ENCODE peak calls at places on chromosomes 2 and 18, in five cellular contexts. One of them, this sample, is unnamed.

GRCh38 chr2:234990300-234990699 is 38.5 kb downstream of the SH3BP4 start:
- DNase-seq in brain microvascular endothelial cell: no peak
- DNase-seq in hepatocyte: no peak
- DNase-seq in Panc1: no peak
- DNase-seq in transverse colon: no peak
- DNase-seq in this sample: no peak

GRCh38 chr2:8412586-8412985 is 269.3 kb upstream of the ID2 start:
- DNase-seq in brain microvascular endothelial cell: no peak
- DNase-seq in hepatocyte: peak
- DNase-seq in transverse colon: no peak
- DNase-seq in Panc1: no peak
- DNase-seq in this sample: no peak

GRCh38 chr2:69026026-69026425 is 13.0 kb downstream of the ANTXR1 start:
- DNase-seq in transverse colon: peak
- DNase-seq in Panc1: no peak
- DNase-seq in brain microvascular endothelial cell: peak
- DNase-seq in hepatocyte: peak
- DNase-seq in this sample: peak

GRCh38 chr2:136013286-136013685 is 27.9 kb upstream of the DARS1 start:
- DNase-seq in brain microvascular endothelial cell: no peak
- DNase-seq in Panc1: no peak
- DNase-seq in hepatocyte: no peak
- DNase-seq in transverse colon: no peak
- DNase-seq in this sample: no peak

GRCh38 chr2:129737660-129738527 is 241.6 kb upstream of the RAB6C start:
- DNase-seq in brain microvascular endothelial cell: no peak
- DNase-seq in transverse colon: no peak
- DNase-seq in Panc1: no peak
- DNase-seq in hepatocyte: no peak
- DNase-seq in this sample: no peak

GRCh38 chr2:219042750-219043149 is 1.4 kb upstream of the CFAP65 start:
- DNase-seq in Panc1: no peak
- DNase-seq in brain microvascular endothelial cell: no peak
- DNase-seq in transverse colon: peak
- DNase-seq in hepatocyte: peak
- DNase-seq in this sample: no peak

GRCh38 chr2:208565690-208566421 is 159.3 kb downstream of the PTH2R start:
- DNase-seq in hepatocyte: no peak
- DNase-seq in transverse colon: no peak
- DNase-seq in Panc1: no peak
- DNase-seq in brain microvascular endothelial cell: no peak
- DNase-seq in this sample: no peak

GRCh38 chr18:67864677-67865340 is 348.3 kb upstream of the DSEL start:
- DNase-seq in Panc1: no peak
- DNase-seq in hepatocyte: no peak
- DNase-seq in transverse colon: no peak
- DNase-seq in brain microvascular endothelial cell: peak
- DNase-seq in this sample: no peak

GRCh38 chr18:78199002-78199401 is 780.6 kb upstream of the SALL3 start:
- DNase-seq in transverse colon: no peak
- DNase-seq in Panc1: no peak
- DNase-seq in brain microvascular endothelial cell: no peak
- DNase-seq in hepatocyte: no peak
- DNase-seq in this sample: no peak

GRCh38 chr18:45237639-45238038 is 377.6 kb upstream of the SLC14A2 start:
- DNase-seq in brain microvascular endothelial cell: no peak
- DNase-seq in hepatocyte: no peak
- DNase-seq in Panc1: no peak
- DNase-seq in transverse colon: no peak
- DNase-seq in this sample: no peak

GRCh38 chr2:85468704-85469349 is 50.3 kb downstream of the SH2D6 start:
- DNase-seq in brain microvascular endothelial cell: no peak
- DNase-seq in transverse colon: peak
- DNase-seq in hepatocyte: peak
- DNase-seq in Panc1: no peak
- DNase-seq in this sample: peak

GRCh38 chr18:8695932-8696510 is 9.3 kb upstream of the MTCL1 start:
- DNase-seq in Panc1: no peak
- DNase-seq in transverse colon: no peak
- DNase-seq in brain microvascular endothelial cell: no peak
- DNase-seq in hepatocyte: no peak
- DNase-seq in this sample: no peak

GRCh38 chr2:174836345-174836999 is 72.2 kb upstream of the CHRNA1 start:
- DNase-seq in transverse colon: no peak
- DNase-seq in Panc1: no peak
- DNase-seq in hepatocyte: peak
- DNase-seq in brain microvascular endothelial cell: peak
- DNase-seq in this sample: no peak
- H3K27ac ChIP-seq in transverse colon: no peak
- H3K27ac ChIP-seq in Panc1: no peak
- H3K27ac ChIP-seq in hepatocyte: peak
- H3K27ac ChIP-seq in brain microvascular endothelial cell: peak
- H3K27ac ChIP-seq in this sample: no peak

GRCh38 chr2:19352946-19353720 is 5.3 kb downstream of the OSR1 start:
- DNase-seq in transverse colon: no peak
- DNase-seq in hepatocyte: no peak
- DNase-seq in brain microvascular endothelial cell: no peak
- DNase-seq in Panc1: no peak
- DNase-seq in this sample: no peak
- H3K4me3 ChIP-seq in transverse colon: no peak
- H3K4me3 ChIP-seq in hepatocyte: no peak
- H3K4me3 ChIP-seq in brain microvascular endothelial cell: no peak
- H3K4me3 ChIP-seq in Panc1: no peak
- H3K4me3 ChIP-seq in this sample: no peak

DNA sequence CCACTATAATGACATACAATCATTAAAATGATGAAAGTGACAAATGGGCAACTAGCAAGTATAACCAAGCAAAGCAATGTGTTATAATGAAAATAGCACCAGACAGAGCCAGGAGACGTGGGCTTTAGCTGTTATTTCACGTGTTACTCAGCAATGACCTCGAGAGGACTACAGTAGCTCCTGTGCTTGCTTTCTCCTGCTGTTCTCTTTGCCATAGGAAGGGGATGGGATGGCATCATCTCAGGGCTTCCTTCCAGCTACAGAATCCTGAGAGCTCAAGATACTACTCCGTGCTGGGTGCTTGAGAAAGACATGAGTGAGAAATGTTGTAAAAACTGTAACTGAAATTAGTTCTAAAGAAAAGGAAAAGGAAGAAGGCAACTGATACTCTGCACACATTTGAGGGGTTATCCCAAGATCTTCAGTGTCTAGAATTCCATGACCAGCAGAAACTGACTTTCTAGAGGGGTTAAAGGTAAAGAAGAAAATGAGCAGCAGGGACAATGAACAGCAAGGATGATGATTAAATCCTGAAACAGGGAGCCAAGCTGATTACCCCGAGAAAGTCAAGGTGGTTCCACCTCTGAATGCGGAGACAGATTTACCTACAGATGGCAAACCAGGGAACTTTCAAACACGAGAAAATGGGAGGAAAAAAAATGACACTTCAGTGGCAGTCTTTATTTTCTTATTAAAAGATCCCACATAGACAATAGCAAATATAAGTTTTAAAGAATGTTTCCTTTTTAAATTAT is 33.4 kb downstream of the GAREM1 start:
- DNase-seq in transverse colon: no peak
- DNase-seq in brain microvascular endothelial cell: no peak
- DNase-seq in Panc1: no peak
- DNase-seq in hepatocyte: no peak
- DNase-seq in this sample: no peak
- H3K27ac ChIP-seq in transverse colon: no peak
- H3K27ac ChIP-seq in brain microvascular endothelial cell: no peak
- H3K27ac ChIP-seq in Panc1: no peak
- H3K27ac ChIP-seq in hepatocyte: no peak
- H3K27ac ChIP-seq in this sample: no peak

DNA sequence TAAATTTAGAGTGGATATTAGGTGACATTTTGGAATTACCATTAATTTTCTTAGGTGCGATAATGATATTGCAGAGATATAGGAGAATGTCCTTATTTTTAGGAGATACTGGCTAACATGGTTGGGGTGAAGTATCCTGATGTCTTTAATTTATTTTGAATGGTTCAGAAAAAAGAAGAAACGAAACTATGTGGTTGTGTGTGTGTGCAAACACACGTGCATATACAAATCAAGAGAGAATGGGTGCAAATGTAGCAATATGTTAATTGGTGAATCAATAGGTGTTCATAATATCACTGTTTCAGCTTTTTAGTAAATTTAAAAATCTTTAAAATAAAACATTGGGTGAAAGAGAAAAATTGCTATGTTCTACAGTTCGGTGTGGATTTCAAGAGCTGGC is 140.9 kb downstream of the DIS3L2 start:
- DNase-seq in hepatocyte: no peak
- DNase-seq in transverse colon: no peak
- DNase-seq in brain microvascular endothelial cell: no peak
- DNase-seq in Panc1: no peak
- DNase-seq in this sample: no peak
- H3K4me3 ChIP-seq in hepatocyte: no peak
- H3K4me3 ChIP-seq in transverse colon: no peak
- H3K4me3 ChIP-seq in brain microvascular endothelial cell: no peak
- H3K4me3 ChIP-seq in Panc1: no peak
- H3K4me3 ChIP-seq in this sample: no peak

GRCh38 chr18:48942086-48942485 is 8.7 kb downstream of the SMAD7 start:
- DNase-seq in hepatocyte: no peak
- DNase-seq in transverse colon: no peak
- DNase-seq in Panc1: no peak
- DNase-seq in brain microvascular endothelial cell: no peak
- DNase-seq in this sample: no peak

GRCh38 chr18:48943736-48944527 is 6.8 kb downstream of the SMAD7 start:
- DNase-seq in Panc1: no peak
- DNase-seq in transverse colon: peak
- DNase-seq in brain microvascular endothelial cell: no peak
- DNase-seq in hepatocyte: no peak
- DNase-seq in this sample: peak

GRCh38 chr18:48943333-48943732 is 7.4 kb downstream of the SMAD7 start:
- DNase-seq in transverse colon: no peak
- DNase-seq in brain microvascular endothelial cell: no peak
- DNase-seq in Panc1: no peak
- DNase-seq in hepatocyte: no peak
- DNase-seq in this sample: no peak

GRCh38 chr18:48941672-48942071 is 9.1 kb downstream of the SMAD7 start:
- DNase-seq in brain microvascular endothelial cell: no peak
- DNase-seq in Panc1: no peak
- DNase-seq in hepatocyte: no peak
- DNase-seq in transverse colon: no peak
- DNase-seq in this sample: no peak

DNA sequence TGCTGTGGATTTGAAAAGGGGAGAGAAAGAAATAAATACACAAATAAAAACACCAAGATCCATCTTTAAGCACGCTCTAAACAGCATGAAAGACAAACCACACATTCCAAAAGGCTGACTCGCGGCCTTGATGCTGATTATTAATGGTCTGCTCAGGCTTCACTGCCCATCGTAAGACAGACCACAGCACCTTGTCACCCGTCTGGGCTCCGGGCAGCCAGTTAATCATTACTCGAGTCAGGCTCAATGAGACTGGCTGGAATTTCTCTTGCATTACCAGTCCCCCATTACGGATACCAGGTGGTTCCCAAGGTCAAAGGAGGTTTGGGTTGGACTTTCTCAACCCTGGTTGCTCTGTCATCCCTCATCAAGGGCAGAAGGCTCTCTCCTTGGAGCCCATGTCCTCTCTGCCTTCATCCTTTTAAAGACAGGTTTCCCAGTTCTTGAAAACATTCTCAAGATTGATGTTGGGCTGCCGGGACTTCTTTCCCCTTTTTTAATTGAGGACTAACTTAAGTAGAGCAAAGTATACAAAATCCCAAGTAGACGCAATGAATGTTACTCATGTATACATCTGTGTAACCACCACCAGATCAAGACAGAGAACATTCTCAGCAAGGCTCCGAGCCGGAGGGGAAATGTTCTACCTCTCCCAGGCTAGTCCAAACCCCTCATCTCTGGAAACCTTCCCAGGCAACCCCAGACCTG is 8.1 kb downstream of the SMAD7 start:
- DNase-seq in Panc1: peak
- DNase-seq in hepatocyte: peak
- DNase-seq in transverse colon: no peak
- DNase-seq in brain microvascular endothelial cell: peak
- DNase-seq in this sample: no peak
- H3K27ac ChIP-seq in Panc1: peak
- H3K27ac ChIP-seq in hepatocyte: peak
- H3K27ac ChIP-seq in transverse colon: peak
- H3K27ac ChIP-seq in brain microvascular endothelial cell: peak
- H3K27ac ChIP-seq in this sample: no peak